ENCODE peak calls at places on chromosomes 4 and X, in nine cellular contexts. V, K, G, R, J, L, E, Z and H are unnamed samples.

GRCh38 chr4:127505203-127505602 is 127.6 kb upstream of the INTU start:
- DNase-seq in V (no peak), K (peak; percentile 66), G (no peak), R (peak; percentile 84), J (no peak), L (no peak), E (peak; percentile 6), Z (peak; percentile 4), H (peak; percentile 46)

GRCh38 chr4:27079056-27079455 is 218.4 kb downstream of the STIM2 start:
- DNase-seq in V (no peak), K (no peak), G (no peak), R (no peak), J (no peak), L (no peak), E (no peak), Z (no peak), H (no peak)

GRCh38 chr4:157895205-157895604 is 277.6 kb downstream of the GASK1B start:
- DNase-seq in V (no peak), K (no peak), G (no peak), R (no peak), J (no peak), L (no peak), E (no peak), Z (no peak), H (no peak)

GRCh38 chr4:39048291-39048690 is 13.7 kb upstream of the KLHL5 start:
- DNase-seq in V (no peak), K (peak; percentile 62), G (no peak), R (peak; percentile 18), J (peak; percentile 21), L (no peak), E (no peak), Z (no peak), H (peak; percentile 17)

GRCh38 chrX:15903186-15903681 is 48.6 kb upstream of the AP1S2 start:
- DNase-seq in V (no peak), K (no peak), G (no peak), R (no peak), J (no peak), L (no peak), E (no peak), Z (no peak), H (no peak)

GRCh38 chr4:164215113-164215741 is 538.7 kb upstream of the SMIM31 start:
- DNase-seq in V (no peak), K (no peak), G (no peak), R (no peak), J (no peak), L (peak; percentile 38), E (no peak), Z (no peak), H (no peak)

GRCh38 chrX:20527458-20528099 is 260.9 kb upstream of the RPS6KA3 start:
- DNase-seq in V (peak; percentile 15), K (peak; percentile 38), G (no peak), R (no peak), J (peak; percentile 41), L (peak; percentile 70), E (no peak), Z (peak; percentile 26), H (peak; percentile 39)

GRCh38 chr4:169024762-169025161 is 14.7 kb upstream of the CBR4 start:
- DNase-seq in V (no peak), K (peak; percentile 72), G (no peak), R (peak; percentile 55), J (no peak), L (no peak), E (peak; percentile 10), Z (peak; percentile 69), H (peak; percentile 60)

GRCh38 chrX:42149786-42150185 is 226.4 kb upstream of the CASK start:
- DNase-seq in V (no peak), K (no peak), G (no peak), R (peak; percentile 52), J (no peak), L (no peak), E (no peak), Z (no peak), H (peak; percentile 49)

GRCh38 chr4:88457307-88458090 is 580 bp downstream of the HERC5 start:
- DNase-seq in V (peak; percentile 55), K (no peak), G (no peak), R (no peak), J (no peak), L (no peak), E (no peak), Z (peak; percentile 74), H (peak; percentile 9)

GRCh38 chrX:117989512-117989911 is 127.1 kb downstream of the KLHL13 start:
- DNase-seq in V (no peak), K (no peak), G (no peak), R (no peak), J (no peak), L (no peak), E (no peak), Z (no peak), H (no peak)

GRCh38 chr4:8771258-8771590 is 100.4 kb downstream of the HMX1 start:
- DNase-seq in V (no peak), K (no peak), G (no peak), R (no peak), J (no peak), L (no peak), E (no peak), Z (peak; percentile 60), H (no peak)

GRCh38 chr4:27154706-27155105 is 294.1 kb downstream of the STIM2 start:
- DNase-seq in V (no peak), K (no peak), G (no peak), R (no peak), J (no peak), L (no peak), E (no peak), Z (no peak), H (peak; percentile 72)

GRCh38 chrX:13029831-13030771 is 14.3 kb downstream of the FAM9C start:
- DNase-seq in V (no peak), K (peak; percentile 73), G (no peak), R (no peak), J (peak; percentile 62), L (no peak), E (no peak), Z (no peak), H (no peak)

GRCh38 chrX:131747173-131747572 is 203.3 kb downstream of the OR13H1 start:
- DNase-seq in V (peak; percentile 71), K (no peak), G (no peak), R (no peak), J (peak; percentile 82), L (peak; percentile 84), E (peak; percentile 86), Z (peak; percentile 39), H (peak; percentile 92)

GRCh38 chr4:14265651-14266050 is 638.1 kb upstream of the BOD1L1 start:
- DNase-seq in V (no peak), K (peak; percentile 62), G (no peak), R (no peak), J (no peak), L (no peak), E (no peak), Z (no peak), H (no peak)

GRCh38 chr4:180664766-180665368 is 1578.3 kb upstream of the TENM3 start:
- DNase-seq in V (peak; percentile 30), K (peak; percentile 88), G (no peak), R (peak; percentile 76), J (peak; percentile 40), L (peak; percentile 82), E (peak; percentile 87), Z (peak; percentile 59), H (peak; percentile 76)

GRCh38 chrX:150767045-150767395 is 73.8 kb downstream of the MTMR1 start:
- DNase-seq in V (no peak), K (peak; percentile 12), G (no peak), R (no peak), J (no peak), L (no peak), E (no peak), Z (no peak), H (no peak)

GRCh38 chr4:38161208-38162113 is 201.3 kb downstream of the PTTG2 start:
- DNase-seq in V (no peak), K (peak; percentile 81), G (no peak), R (no peak), J (no peak), L (no peak), E (no peak), Z (no peak), H (peak; percentile 46)

GRCh38 chrX:42017971-42018370 is 94.6 kb upstream of the CASK start:
- DNase-seq in V (no peak), K (no peak), G (no peak), R (no peak), J (no peak), L (no peak), E (no peak), Z (no peak), H (no peak)

GRCh38 chr4:121462660-121463261 is 81.9 kb upstream of the QRFPR start:
- DNase-seq in V (no peak), K (peak; percentile 84), G (no peak), R (peak; percentile 67), J (peak; percentile 40), L (no peak), E (peak; percentile 31), Z (peak; percentile 10), H (peak; percentile 58)

GRCh38 chrX:68868316-68868715 is 39.5 kb downstream of the EFNB1 start:
- DNase-seq in V (no peak), K (no peak), G (no peak), R (peak; percentile 36), J (no peak), L (no peak), E (no peak), Z (no peak), H (peak; percentile 1)

GRCh38 chr4:106914223-106914622 is 121.9 kb downstream of the DKK2 start:
- DNase-seq in V (peak; percentile 70), K (no peak), G (no peak), R (peak; percentile 89), J (no peak), L (no peak), E (no peak), Z (no peak), H (peak; percentile 43)

GRCh38 chr4:118821590-118822293 is 14.2 kb downstream of the SEC24D start:
- DNase-seq in V (no peak), K (no peak), G (no peak), R (peak; percentile 24), J (no peak), L (no peak), E (no peak), Z (no peak), H (no peak)